ENCODE peak calls at places on chromosomes 12 and 14, in five cellular contexts. One of them, this sample, is unnamed.

GRCh38 chr12:41942355-41942754 is 202.3 kb downstream of the GXYLT1 start:
- DNase-seq in MM.1S: no peak
- DNase-seq in activated T-helper 1 cell treated with anti-CD3 and anti-CD28 coated beads, Interleukin-12 subunit alpha, Interleukin-12 subunit beta, Interleukin-2, Interleukin-4 antibody, amounts not matched to agents 30 ng/mL and 10 ng/mL and 1 ng/mL, durations not matched to agents 14 hours and 24 hours and 36 hours: no peak
- DNase-seq in fibroblast of lung: no peak
- DNase-seq in hepatic stellate cell: no peak
- DNase-seq in this sample: no peak

GRCh38 chr14:103898204-103898603 is 30.1 kb upstream of the TDRD9 start:
- DNase-seq in MM.1S: no peak
- DNase-seq in hepatic stellate cell: no peak
- DNase-seq in activated T-helper 1 cell treated with anti-CD3 and anti-CD28 coated beads, Interleukin-12 subunit alpha, Interleukin-12 subunit beta, Interleukin-2, Interleukin-4 antibody, amounts not matched to agents 30 ng/mL and 10 ng/mL and 1 ng/mL, durations not matched to agents 14 hours and 24 hours and 36 hours: no peak
- DNase-seq in fibroblast of lung: no peak
- DNase-seq in this sample: no peak

GRCh38 chr12:96879301-96879700 is 27.8 kb upstream of the NEDD1 start:
- DNase-seq in hepatic stellate cell: no peak
- DNase-seq in fibroblast of lung: no peak
- DNase-seq in MM.1S: no peak
- DNase-seq in activated T-helper 1 cell treated with anti-CD3 and anti-CD28 coated beads, Interleukin-12 subunit alpha, Interleukin-12 subunit beta, Interleukin-2, Interleukin-4 antibody, amounts not matched to agents 30 ng/mL and 10 ng/mL and 1 ng/mL, durations not matched to agents 14 hours and 24 hours and 36 hours: no peak
- DNase-seq in this sample: no peak

GRCh38 chr12:127928615-127929014 is 338.4 kb upstream of the TMEM132C start:
- DNase-seq in hepatic stellate cell: peak; percentile 11
- DNase-seq in activated T-helper 1 cell treated with anti-CD3 and anti-CD28 coated beads, Interleukin-12 subunit alpha, Interleukin-12 subunit beta, Interleukin-2, Interleukin-4 antibody, amounts not matched to agents 30 ng/mL and 10 ng/mL and 1 ng/mL, durations not matched to agents 14 hours and 24 hours and 36 hours: no peak
- DNase-seq in fibroblast of lung: no peak
- DNase-seq in MM.1S: no peak
- DNase-seq in this sample: no peak

GRCh38 chr12:70576341-70577282 is 60.6 kb downstream of the PTPRB start:
- DNase-seq in hepatic stellate cell: peak; percentile 42
- DNase-seq in activated T-helper 1 cell treated with anti-CD3 and anti-CD28 coated beads, Interleukin-12 subunit alpha, Interleukin-12 subunit beta, Interleukin-2, Interleukin-4 antibody, amounts not matched to agents 30 ng/mL and 10 ng/mL and 1 ng/mL, durations not matched to agents 14 hours and 24 hours and 36 hours: no peak
- DNase-seq in MM.1S: peak; percentile 66
- DNase-seq in fibroblast of lung: peak; percentile 87
- DNase-seq in this sample: peak; percentile 49

GRCh38 chr12:124681779-124682391 is 114.5 kb upstream of the NCOR2 start:
- DNase-seq in hepatic stellate cell: peak; percentile 59
- DNase-seq in MM.1S: no peak
- DNase-seq in activated T-helper 1 cell treated with anti-CD3 and anti-CD28 coated beads, Interleukin-12 subunit alpha, Interleukin-12 subunit beta, Interleukin-2, Interleukin-4 antibody, amounts not matched to agents 30 ng/mL and 10 ng/mL and 1 ng/mL, durations not matched to agents 14 hours and 24 hours and 36 hours: no peak
- DNase-seq in fibroblast of lung: peak; percentile 95
- DNase-seq in this sample: no peak

GRCh38 chr14:20690848-20691640 is 2.5 kb downstream of the ANG start:
- DNase-seq in MM.1S: peak; percentile 46
- DNase-seq in activated T-helper 1 cell treated with anti-CD3 and anti-CD28 coated beads, Interleukin-12 subunit alpha, Interleukin-12 subunit beta, Interleukin-2, Interleukin-4 antibody, amounts not matched to agents 30 ng/mL and 10 ng/mL and 1 ng/mL, durations not matched to agents 14 hours and 24 hours and 36 hours: peak; percentile 31
- DNase-seq in fibroblast of lung: peak; percentile 76
- DNase-seq in hepatic stellate cell: peak; percentile 72
- DNase-seq in this sample: peak; percentile 41

GRCh38 chr14:90985601-90986242 is 74.7 kb downstream of the RPS6KA5 start:
- DNase-seq in MM.1S: peak; percentile 19
- DNase-seq in hepatic stellate cell: no peak
- DNase-seq in fibroblast of lung: no peak
- DNase-seq in activated T-helper 1 cell treated with anti-CD3 and anti-CD28 coated beads, Interleukin-12 subunit alpha, Interleukin-12 subunit beta, Interleukin-2, Interleukin-4 antibody, amounts not matched to agents 30 ng/mL and 10 ng/mL and 1 ng/mL, durations not matched to agents 14 hours and 24 hours and 36 hours: no peak
- DNase-seq in this sample: no peak

GRCh38 chr12:13387074-13387473 is 190.5 kb downstream of the EMP1 start:
- DNase-seq in hepatic stellate cell: no peak
- DNase-seq in MM.1S: no peak
- DNase-seq in activated T-helper 1 cell treated with anti-CD3 and anti-CD28 coated beads, Interleukin-12 subunit alpha, Interleukin-12 subunit beta, Interleukin-2, Interleukin-4 antibody, amounts not matched to agents 30 ng/mL and 10 ng/mL and 1 ng/mL, durations not matched to agents 14 hours and 24 hours and 36 hours: no peak
- DNase-seq in fibroblast of lung: no peak
- DNase-seq in this sample: no peak

This sample was measured in K562.